ENCODE peak calls at places on chromosomes 11 and 22, in six cellular contexts. S is WERI-Rb-1; N is psoas muscle; X is CD8-positive, alpha-beta T cell; K is GM23248; Y is ovary. U is an unnamed sample. For H3K9me3, the result is how much of the 10 kb centered on the place peaks cover.

GRCh38 chr11:33723238-33723881 is 12.9 kb downstream of the CD59 start:
- DNase-seq in X (no peak), K (peak), S (no peak), N (peak), Y (no peak), U (no peak)

GRCh38 chr22:19051381-19051780 is 70.8 kb downstream of the DGCR2 start:
- DNase-seq in K (no peak), N (no peak), Y (no peak), X (no peak), S (no peak), U (no peak)

GRCh38 chr11:66311965-66312548 is 4.8 kb downstream of the CD248 start:
- DNase-seq in S (peak), Y (peak), K (peak), N (peak), X (peak), U (peak)

GRCh38 chr11:78313898-78314297 is 103.7 kb downstream of the GAB2 start:
- DNase-seq in K (peak), N (no peak), Y (no peak), X (no peak), S (no peak), U (no peak)

GRCh38 chr11:43545610-43546009 is 134.9 kb upstream of the HSD17B12 start:
- DNase-seq in K (no peak), X (no peak), Y (no peak), N (no peak), S (no peak), U (no peak)

GRCh38 chr22:31952459-31952858 is 8.1 kb downstream of the YWHAH start:
- DNase-seq in X (no peak), N (no peak), K (peak), Y (no peak), S (no peak), U (no peak)

GRCh38 chr11:279040-279965 is 1.1 kb downstream of the NLRP6 start:
- DNase-seq in N (peak), X (peak), Y (no peak), S (no peak), K (no peak), U (no peak)

GRCh38 chr11:3849297-3849874 is 6.1 kb upstream of the STIM1 start:
- DNase-seq in N (no peak), X (no peak), Y (no peak), S (no peak), K (peak), U (peak)

GRCh38 chr11:83115551-83115950 is 41.4 kb upstream of the PCF11 start:
- DNase-seq in X (no peak), Y (no peak), K (no peak), N (no peak), S (no peak), U (no peak)
- H3K9me3 ChIP-seq in X (under half), Y (under half), K (under half), N (under half), S (under half), U (under half)

GRCh38 chr11:100328626-100329340 is 358.3 kb upstream of the ARHGAP42 start:
- DNase-seq in K (no peak), N (no peak), X (no peak), S (peak), Y (no peak), U (no peak)

DNA sequence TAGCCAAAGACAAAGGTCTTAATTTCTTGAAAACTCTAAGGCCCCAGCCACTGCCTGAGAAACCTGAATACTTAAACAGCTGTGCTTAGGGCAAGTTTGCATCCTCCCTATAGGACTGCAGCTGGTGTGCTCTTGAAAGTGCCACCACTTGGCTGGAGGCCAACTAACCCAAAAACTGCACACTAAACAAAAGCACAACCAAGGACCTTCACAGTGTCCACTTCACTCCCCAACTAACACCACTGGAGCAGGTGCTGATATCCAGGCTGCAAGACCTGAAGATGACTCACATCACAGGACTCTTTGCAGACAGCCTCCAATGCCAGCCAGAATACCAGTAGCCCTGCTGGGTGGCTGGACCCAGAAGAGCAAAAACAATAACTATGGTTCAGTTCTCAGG is 357.7 kb upstream of the ARHGAP42 start:
- DNase-seq in K (no peak), Y (no peak), N (no peak), S (no peak), X (no peak), U (no peak)
- H3K9me3 ChIP-seq in K (under half), Y (under half), N (under half), S (under half), X (under half), U (under half)

DNA sequence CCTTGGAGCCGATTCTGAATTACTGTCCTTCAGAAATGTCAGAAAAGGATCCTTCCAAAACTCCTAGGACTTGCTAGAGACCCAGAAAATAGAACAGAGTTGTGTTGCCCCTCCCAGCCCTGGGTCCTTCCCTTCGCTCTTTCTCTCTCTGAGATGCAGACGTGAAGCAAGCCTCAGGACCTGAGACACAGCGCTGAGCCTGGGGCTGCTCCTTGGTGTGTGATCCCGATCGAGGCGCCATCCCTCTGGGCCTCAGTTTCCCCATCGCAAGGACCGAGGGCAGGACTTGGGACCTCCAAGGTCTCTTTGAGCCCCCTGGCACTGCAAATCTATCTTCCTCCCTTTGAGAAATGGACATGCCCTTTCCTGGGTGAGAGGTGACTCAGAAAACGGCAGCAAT is 533.5 kb downstream of the TBC1D22A start:
- DNase-seq in K (no peak), X (peak), N (no peak), S (no peak), Y (no peak), U (no peak)
- H3K9me3 ChIP-seq in K (under half), X (under half), N (under half), S (under half), Y (under half), U (under half)

GRCh38 chr22:47574551-47574950 is 812.1 kb downstream of the TBC1D22A start:
- DNase-seq in S (no peak), Y (no peak), K (no peak), X (peak), N (no peak), U (no peak)
- H3K9me3 ChIP-seq in S (under half), Y (under half), K (under half), X (under half), N (under half), U (under half)

DNA sequence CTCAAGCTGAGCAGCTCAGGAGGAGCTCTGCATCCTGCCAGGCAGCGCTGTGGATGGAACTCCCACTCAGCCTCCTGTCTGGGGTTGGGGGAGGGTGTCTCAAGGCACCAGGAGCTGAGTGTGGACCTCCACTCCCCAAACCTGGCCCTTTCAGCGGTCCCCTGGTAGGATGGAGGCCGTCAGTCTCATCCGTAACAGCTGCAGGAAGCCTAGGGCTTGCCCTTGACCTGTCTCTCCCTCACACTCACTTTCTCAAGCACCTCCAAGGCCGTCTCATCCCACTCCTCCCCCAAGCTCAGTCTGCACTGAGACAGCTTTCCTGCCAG is 341.7 kb upstream of the B3GAT1 start:
- DNase-seq in X (no peak), S (no peak), Y (no peak), N (no peak), K (no peak), U (no peak)
- H3K9me3 ChIP-seq in X (under half), S (under half), Y (under half), N (under half), K (under half), U (under half)

DNA sequence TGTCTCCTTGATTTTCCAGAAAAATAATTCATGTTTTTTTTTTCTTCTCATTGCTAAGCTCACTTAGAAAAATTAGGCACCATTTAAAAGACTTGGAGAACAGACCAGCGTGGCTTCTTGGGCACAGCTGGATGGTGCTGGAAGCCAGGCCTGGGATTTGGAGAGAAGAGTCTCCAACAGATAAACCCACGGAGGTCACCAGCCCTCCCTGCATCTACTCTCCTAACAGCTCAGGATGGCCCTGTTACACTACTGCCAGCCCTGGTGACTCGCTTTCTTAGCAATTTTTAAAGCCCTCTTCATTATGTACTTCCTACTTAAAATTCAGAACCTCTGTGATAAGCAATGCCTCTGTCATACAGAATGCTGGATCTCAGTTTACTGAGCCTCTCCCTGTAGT is 1.7 kb downstream of the PTH start:
- DNase-seq in K (peak), S (no peak), N (no peak), X (no peak), Y (no peak), U (no peak)
- H3K9me3 ChIP-seq in K (under half), S (under half), N (under half), X (under half), Y (under half), U (under half)

U was measured in T-helper 17 cell.